ENCODE peak calls at places on chromosome 1, in six cellular contexts. B is tibial nerve, H is ovary, C is body of pancreas, L is prostate gland, O is heart left ventricle. E is an unnamed sample.

GRCh38 chr1:59696421-59697115 is 118.2 kb upstream of the HOOK1 start:
- DNase-seq in B (no peak), H (no peak), C (no peak), L (no peak), O (no peak), E (no peak)

GRCh38 chr1:227234998-227235405 is 83.3 kb downstream of the CDC42BPA start:
- DNase-seq in B (peak), H (no peak), C (peak), L (peak), O (no peak), E (no peak)

GRCh38 chr1:15696956-15697521 is 12.9 kb downstream of the PLEKHM2 start:
- DNase-seq in B (no peak), H (no peak), C (no peak), L (no peak), O (no peak), E (no peak)

GRCh38 chr1:203536575-203536974 is 42.6 kb downstream of the OPTC start:
- DNase-seq in B (no peak), H (no peak), C (no peak), L (no peak), O (no peak), E (no peak)

GRCh38 chr1:69313118-69313517 is 254.6 kb upstream of the LRRC7 start:
- DNase-seq in B (no peak), H (no peak), C (no peak), L (no peak), O (no peak), E (no peak)

GRCh38 chr1:22887491-22887890 is 85.2 kb downstream of the LACTBL1 start:
- DNase-seq in B (no peak), H (no peak), C (no peak), L (no peak), O (no peak), E (no peak)

GRCh38 chr1:67175713-67176112 is 9.5 kb downstream of the IL23R start:
- DNase-seq in B (no peak), H (no peak), C (no peak), L (no peak), O (no peak), E (no peak)

GRCh38 chr1:203308205-203309114 is 3.1 kb downstream of the BTG2 start:
- DNase-seq in B (no peak), H (no peak), C (peak), L (no peak), O (no peak), E (no peak)

GRCh38 chr1:35564037-35564883 is 6.7 kb downstream of the NCDN start:
- DNase-seq in B (peak), H (peak), C (peak), L (peak), O (peak), E (no peak)

GRCh38 chr1:18879791-18880309 is 20.4 kb upstream of the TAS1R2 start:
- DNase-seq in B (no peak), H (no peak), C (no peak), L (no peak), O (no peak), E (no peak)

DNA sequence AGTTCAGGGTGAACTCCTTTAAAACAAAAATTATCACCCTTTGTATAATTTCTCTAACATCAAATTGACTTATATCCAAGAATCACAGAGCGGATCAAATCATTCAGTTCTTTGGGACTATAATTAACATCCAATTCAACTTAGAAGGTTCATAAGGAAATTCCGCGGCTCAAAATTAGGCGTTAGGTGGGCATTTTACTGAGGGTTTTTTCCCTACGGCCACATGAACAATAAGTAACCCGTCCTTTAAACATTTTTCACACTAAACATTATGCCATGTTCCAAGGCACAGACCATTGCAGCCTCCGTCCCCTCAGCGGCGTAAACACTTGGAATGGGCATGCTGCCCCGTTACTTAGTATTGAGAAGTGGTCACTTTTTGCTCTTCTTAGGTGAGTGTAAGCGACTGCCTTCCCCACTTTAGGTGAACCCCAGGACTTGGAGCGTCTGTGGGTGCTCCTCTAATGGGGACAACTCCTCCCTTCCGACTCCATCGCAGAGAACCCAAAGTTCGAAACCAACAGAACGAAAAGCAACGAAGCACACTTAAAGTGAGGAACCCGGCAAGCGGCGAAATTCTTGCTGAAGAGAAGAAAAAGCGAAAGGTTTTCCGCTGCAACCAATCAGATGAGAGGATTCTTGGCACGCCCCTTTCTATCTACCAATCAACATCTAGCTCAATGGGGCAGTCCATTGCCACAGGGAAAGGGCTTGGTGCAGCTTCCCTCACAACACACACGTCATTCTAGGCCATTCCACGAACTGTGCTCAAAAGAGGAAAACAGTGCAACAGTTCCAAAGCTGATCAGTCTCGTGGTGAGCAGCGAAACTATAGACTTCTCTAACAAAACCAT is 877 bp upstream of the SUCO start:
- DNase-seq in B (peak), H (peak), C (peak), L (peak), O (peak), E (peak)
- TF ChIP-seq POLR2A in B (peak), H (peak), C (peak), L (peak), O (no peak), E (no peak)

GRCh38 chr1:77951328-77951727 is 27.5 kb downstream of the FUBP1 start:
- DNase-seq in B (no peak), H (no peak), C (no peak), L (no peak), O (no peak), E (no peak)

GRCh38 chr1:77954521-77954920 is 24.4 kb downstream of the FUBP1 start:
- DNase-seq in B (no peak), H (no peak), C (no peak), L (no peak), O (no peak), E (no peak)

GRCh38 chr1:77956464-77956863 is 22.4 kb downstream of the FUBP1 start:
- DNase-seq in B (no peak), H (no peak), C (no peak), L (no peak), O (no peak), E (no peak)

GRCh38 chr1:77955709-77956108 is 23.2 kb downstream of the FUBP1 start:
- DNase-seq in B (no peak), H (no peak), C (no peak), L (no peak), O (no peak), E (no peak)

DNA sequence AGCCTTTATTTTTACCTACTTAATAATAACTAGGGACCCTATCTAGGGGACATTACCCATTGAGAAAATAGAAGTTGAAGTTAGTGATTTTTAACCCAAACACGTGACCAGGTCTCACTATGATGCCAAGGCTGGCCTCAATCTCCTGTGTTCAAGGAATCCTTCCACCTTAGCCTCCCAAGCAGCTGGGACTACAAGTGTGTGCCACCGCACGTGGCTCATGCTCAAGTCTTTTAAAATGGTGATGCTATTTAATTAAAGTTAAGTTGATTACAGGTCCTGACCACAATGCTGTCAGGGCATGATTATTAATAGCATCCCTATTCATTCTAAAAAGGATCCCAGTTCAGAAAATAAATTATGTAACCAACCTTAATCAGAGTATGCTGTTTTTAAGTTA is 25.0 kb downstream of the FUBP1 start:
- DNase-seq in B (no peak), H (no peak), C (no peak), L (no peak), O (no peak), E (no peak)
- TF ChIP-seq POLR2A in B (no peak), H (no peak), C (no peak), L (no peak), O (no peak), E (no peak)

DNA sequence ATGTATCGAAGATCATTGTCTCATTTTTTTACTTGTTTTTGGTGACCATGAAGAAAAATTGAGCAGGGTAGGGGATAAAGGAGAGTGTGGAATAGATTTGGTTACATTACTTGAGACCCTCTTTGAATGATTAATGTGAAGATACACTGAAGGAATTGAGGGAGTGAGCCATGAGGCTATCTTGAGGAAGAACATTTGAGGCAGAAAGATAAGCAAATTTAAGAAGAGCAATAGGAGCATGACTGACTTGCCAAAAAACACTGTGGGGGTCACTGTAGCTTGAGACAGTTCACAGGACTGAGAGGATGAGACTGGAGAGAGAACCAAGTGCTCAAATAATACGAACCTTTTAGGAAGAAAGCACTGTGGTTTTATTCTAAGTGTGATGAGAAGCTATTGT is 43.1 kb upstream of the PTPRC start:
- DNase-seq in B (no peak), H (no peak), C (no peak), L (no peak), O (no peak), E (no peak)
- TF ChIP-seq POLR2A in B (no peak), H (no peak), C (no peak), L (no peak), O (no peak), E (no peak)

DNA sequence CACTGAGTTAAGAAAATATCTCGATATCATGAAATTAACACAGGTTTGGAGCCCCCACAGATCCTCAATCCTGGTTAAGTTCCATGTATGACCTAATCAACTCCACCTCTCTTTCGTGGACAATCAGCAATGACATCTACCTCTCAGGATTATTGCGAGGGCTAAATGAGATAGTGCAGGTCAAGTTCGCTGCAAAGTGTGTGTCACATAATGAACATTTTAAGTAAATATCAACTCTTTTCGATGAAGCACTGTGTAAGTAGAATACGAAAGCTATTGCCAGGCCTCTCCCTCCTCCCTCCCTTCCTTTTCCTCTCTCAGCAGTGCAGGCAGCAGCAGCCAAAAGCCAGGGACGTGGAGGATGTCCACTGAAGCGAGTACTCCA is 353 bp upstream of the CAMSAP2 start:
- DNase-seq in B (no peak), H (no peak), C (no peak), L (no peak), O (no peak), E (no peak)
- TF ChIP-seq POLR2A in B (no peak), H (no peak), C (no peak), L (no peak), O (no peak), E (no peak)

E was measured in esophagus squamous epithelium.